ENCODE peak calls at places on chromosomes 1 and 21, in six cellular contexts. T is AG10803, X is LNCaP clone FGC, V is mammary epithelial cell, O is fibroblast of mammary gland, I is RWPE2. J is an unnamed sample.

GRCh38 chr1:224524679-224525078 is 90.1 kb upstream of the WDR26 start:
- DNase-seq in O (peak; percentile 92), I (no peak), X (no peak), T (peak; percentile 35), V (peak; percentile 47), J (peak; percentile 57)

GRCh38 chr1:234707641-234708040 is 97.7 kb upstream of the IRF2BP2 start:
- DNase-seq in T (peak; percentile 68), V (peak; percentile 16), X (no peak), O (peak; percentile 58), I (no peak), J (no peak)

GRCh38 chr1:2991753-2992495 is 29.3 kb upstream of the ACTRT2 start:
- DNase-seq in T (no peak), X (no peak), I (peak; percentile 20), V (no peak), O (no peak), J (no peak)

GRCh38 chr1:183385746-183386145 is 32.4 kb downstream of the NMNAT2 start:
- DNase-seq in I (no peak), X (no peak), O (peak; percentile 4), V (no peak), T (no peak), J (peak; percentile 47)

GRCh38 chr1:108598340-108598739 is 38.4 kb downstream of the EEIG2 start:
- DNase-seq in V (no peak), X (no peak), O (no peak), T (no peak), I (no peak), J (no peak)

GRCh38 chr1:5423109-5423508 is 569.1 kb downstream of the NPHP4 start:
- DNase-seq in V (no peak), X (no peak), T (no peak), I (no peak), O (no peak), J (no peak)

GRCh38 chr1:179034720-179035119 is 9.0 kb downstream of the FAM20B start:
- DNase-seq in V (no peak), X (no peak), O (peak; percentile 74), T (peak; percentile 79), I (no peak), J (no peak)

GRCh38 chr1:27137022-27137542 is 17.8 kb downstream of the SLC9A1 start:
- DNase-seq in V (no peak), X (no peak), O (no peak), T (no peak), I (no peak), J (no peak)

GRCh38 chr1:152870831-152871730 is 7.0 kb upstream of the SMCP start:
- DNase-seq in X (peak; percentile 17), O (peak; percentile 42), I (no peak), T (peak; percentile 41), V (peak; percentile 69), J (peak; percentile 84)

GRCh38 chr1:17082761-17083160 is 28.9 kb upstream of the SDHB start:
- DNase-seq in V (no peak), O (no peak), I (no peak), T (no peak), X (no peak), J (no peak)

GRCh38 chr1:236345728-236346127 is 48.4 kb upstream of the EDARADD start:
- DNase-seq in X (no peak), T (no peak), O (no peak), V (no peak), I (no peak), J (no peak)

GRCh38 chr1:184518958-184519357 is 132.1 kb downstream of the C1orf21 start:
- DNase-seq in V (no peak), X (no peak), O (no peak), I (no peak), T (no peak), J (no peak)

GRCh38 chr1:53334781-53335180 is 6.9 kb upstream of the LRP8 start:
- DNase-seq in T (no peak), V (no peak), O (no peak), I (no peak), X (no peak), J (no peak)

GRCh38 chr1:9241891-9242290 is 7.3 kb downstream of the H6PD start:
- DNase-seq in I (no peak), X (no peak), T (no peak), V (no peak), O (no peak), J (peak; percentile 78)

GRCh38 chr1:101190441-101190840 is 46.4 kb upstream of the S1PR1 start:
- DNase-seq in O (peak; percentile 64), V (peak; percentile 16), T (peak; percentile 70), I (no peak), X (no peak), J (no peak)

GRCh38 chr1:89822999-89823628 is 2.3 kb downstream of the LRRC8D start:
- DNase-seq in V (no peak), O (peak; percentile 64), X (peak; percentile 46), T (peak; percentile 71), I (no peak), J (peak; percentile 65)

GRCh38 chr1:108881369-108881768 is 4.6 kb downstream of the GPSM2 start:
- DNase-seq in X (no peak), V (peak; percentile 57), T (peak; percentile 78), I (no peak), O (peak; percentile 66), J (peak; percentile 80)

GRCh38 chr1:39450956-39451601 is 40.4 kb upstream of the BMP8A start:
- DNase-seq in O (peak; percentile 73), I (no peak), T (peak; percentile 78), X (no peak), V (no peak), J (no peak)

GRCh38 chr1:179816196-179816960 is 61.2 kb downstream of the TOR1AIP2 start:
- DNase-seq in X (no peak), T (no peak), O (peak; percentile 21), I (no peak), V (no peak), J (no peak)

GRCh38 chr21:32949701-32950100 is 76.0 kb upstream of the OLIG2 start:
- DNase-seq in O (no peak), V (no peak), T (no peak), X (no peak), I (no peak), J (no peak)

GRCh38 chr1:110283677-110284076 is 55.5 kb upstream of the RBM15 start:
- DNase-seq in V (no peak), T (no peak), X (no peak), O (no peak), I (no peak), J (no peak)

GRCh38 chr1:178307264-178307663 is 189.5 kb downstream of the CLEC20A start:
- DNase-seq in I (no peak), X (no peak), O (no peak), V (no peak), T (no peak), J (no peak)

GRCh38 chr1:23167353-23168078 is 1.1 kb downstream of the LUZP1 start:
- DNase-seq in O (peak; percentile 44), I (peak; percentile 69), X (no peak), V (peak; percentile 79), T (peak; percentile 76), J (peak; percentile 87)

GRCh38 chr1:234743866-234744581 is 134.0 kb upstream of the IRF2BP2 start:
- DNase-seq in T (no peak), X (no peak), I (no peak), V (no peak), O (no peak), J (peak; percentile 29)

GRCh38 chr1:8422439-8423133 is 104.7 kb downstream of the SLC45A1 start:
- DNase-seq in X (no peak), I (no peak), O (no peak), T (peak; percentile 42), V (peak; percentile 25), J (no peak)

GRCh38 chr1:245599413-245600174 is 444.8 kb downstream of the KIF26B start:
- DNase-seq in T (peak; percentile 97), V (no peak), I (no peak), X (no peak), O (peak; percentile 97), J (no peak)

GRCh38 chr1:108767115-108767514 is 20.6 kb downstream of the STXBP3 start:
- DNase-seq in T (no peak), X (no peak), I (no peak), V (no peak), O (no peak), J (no peak)

DNA sequence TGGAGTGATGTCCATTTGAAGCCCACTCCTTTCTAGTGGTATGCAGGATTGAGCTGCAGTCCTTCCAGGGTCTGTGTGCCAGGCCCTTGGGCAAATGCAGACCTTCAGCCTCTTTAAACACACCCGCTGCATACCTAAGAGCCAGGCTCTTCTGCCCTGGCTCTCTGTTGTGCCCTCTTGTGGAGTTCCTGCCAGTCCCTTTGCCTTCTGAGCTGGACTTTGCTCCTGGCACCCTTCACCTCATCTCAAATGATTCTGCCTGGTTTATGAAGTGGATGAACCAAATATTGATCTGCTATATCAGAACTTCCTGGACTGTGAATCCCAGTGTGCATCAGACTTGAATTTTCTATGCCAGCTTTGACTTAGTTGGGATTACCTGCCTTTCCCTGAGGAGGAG is 158.8 kb downstream of the URB2 start:
- DNase-seq in V (no peak), O (no peak), T (no peak), I (no peak), X (no peak), J (no peak)
- TF ChIP-seq CTCF in V (no peak), O (no peak), T (no peak), I (no peak), X (no peak), J (no peak)

GRCh38 chr1:44635439-44635838 is 38.8 kb downstream of the TMEM53 start:
- DNase-seq in I (no peak), V (no peak), T (no peak), X (no peak), O (no peak), J (no peak)

GRCh38 chr1:44634790-44635189 is 39.5 kb downstream of the TMEM53 start:
- DNase-seq in I (no peak), T (no peak), X (no peak), V (no peak), O (no peak), J (no peak)

GRCh38 chr1:44636067-44636466 is 38.2 kb downstream of the TMEM53 start:
- DNase-seq in I (no peak), O (no peak), X (no peak), T (no peak), V (no peak), J (no peak)

GRCh38 chr1:44637590-44638411 is 36.5 kb downstream of the TMEM53 start:
- DNase-seq in X (no peak), T (no peak), O (no peak), I (no peak), V (no peak), J (no peak)

GRCh38 chr1:44636711-44637589 is 37.3 kb downstream of the TMEM53 start:
- DNase-seq in O (peak; percentile 82), T (peak; percentile 59), X (no peak), V (peak; percentile 42), I (no peak), J (peak; percentile 84)
- H3K4me3 ChIP-seq in O (no peak overlapping the region), T (no peak overlapping the region), X (no peak overlapping the region), V (no peak overlapping the region), I (no peak overlapping the region), J (no peak overlapping the region)

GRCh38 chr1:94063379-94063778 is 57.6 kb downstream of the ABCA4 start:
- DNase-seq in V (no peak), T (peak; percentile 80), O (peak; percentile 72), I (no peak), X (peak; percentile 50), J (peak; percentile 42)
- TF ChIP-seq CTCF in V (peak; percentile 53), T (peak; percentile 62), O (peak; percentile 63), I (peak; percentile 44), X (peak; percentile 54), J (peak; percentile 52)

DNA sequence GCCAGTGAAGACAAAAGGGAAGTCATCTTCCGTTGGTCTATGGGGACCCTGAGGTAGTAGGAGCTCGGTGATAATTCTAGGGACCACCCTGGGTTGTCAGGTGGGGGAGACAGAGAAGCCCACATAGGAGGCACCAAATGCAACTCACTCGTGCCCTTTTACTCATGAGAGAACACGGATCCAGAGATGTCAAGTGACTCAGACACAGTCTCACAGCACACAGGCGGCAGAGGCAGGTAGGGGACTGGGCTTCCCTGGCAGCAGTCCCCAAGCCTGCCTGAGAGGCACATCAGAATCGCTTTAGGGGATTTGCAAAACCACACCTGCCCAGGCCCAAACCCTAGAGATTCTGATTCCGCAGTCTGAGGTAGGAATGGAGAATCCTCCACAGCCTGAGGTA is 31.3 kb upstream of the RUNX3 start:
- DNase-seq in I (no peak), O (no peak), T (no peak), V (no peak), X (no peak), J (no peak)
- H3K4me3 ChIP-seq in I (no peak overlapping the region), O (no peak overlapping the region), T (no peak overlapping the region), V (no peak overlapping the region), X (no peak overlapping the region), J (no peak overlapping the region)

J was measured in epithelial cell of esophagus.